ENCODE peak calls at places on chromosome 7, in nine cellular contexts. One of them, this sample, is unnamed.

GRCh38 chr7:142587578-142588191 is 161.6 kb upstream of the PRSS1 start:
- DNase-seq in Peyer's patch: no peak
- DNase-seq in mesothelial cell of epicardium: no peak
- DNase-seq in epithelial cell of esophagus: peak; percentile 84
- DNase-seq in coronary artery: no peak
- DNase-seq in adrenal gland: peak; percentile 22
- DNase-seq in spleen: no peak
- DNase-seq in tibial nerve: no peak
- DNase-seq in cardiac muscle cell: peak; percentile 85
- DNase-seq in this sample: peak; percentile 41

GRCh38 chr7:149494738-149495368 is 2.8 kb downstream of the ZNF746 start:
- DNase-seq in Peyer's patch: no peak
- DNase-seq in mesothelial cell of epicardium: no peak
- DNase-seq in epithelial cell of esophagus: no peak
- DNase-seq in coronary artery: no peak
- DNase-seq in adrenal gland: no peak
- DNase-seq in spleen: no peak
- DNase-seq in tibial nerve: peak; percentile 26
- DNase-seq in cardiac muscle cell: peak; percentile 72
- DNase-seq in this sample: peak; percentile 33

GRCh38 chr7:127751723-127752448 is 99.9 kb downstream of the SND1 start:
- DNase-seq in Peyer's patch: no peak
- DNase-seq in mesothelial cell of epicardium: no peak
- DNase-seq in epithelial cell of esophagus: no peak
- DNase-seq in coronary artery: no peak
- DNase-seq in adrenal gland: peak; percentile 59
- DNase-seq in spleen: no peak
- DNase-seq in tibial nerve: peak; percentile 7
- DNase-seq in cardiac muscle cell: peak; percentile 52
- DNase-seq in this sample: no peak

GRCh38 chr7:120407015-120407414 is 134.0 kb downstream of the KCND2 start:
- DNase-seq in Peyer's patch: no peak
- DNase-seq in mesothelial cell of epicardium: no peak
- DNase-seq in epithelial cell of esophagus: peak; percentile 48
- DNase-seq in coronary artery: no peak
- DNase-seq in adrenal gland: no peak
- DNase-seq in spleen: no peak
- DNase-seq in tibial nerve: no peak
- DNase-seq in cardiac muscle cell: peak; percentile 64
- DNase-seq in this sample: no peak

GRCh38 chr7:148609045-148609725 is 18.6 kb downstream of the C7orf33 start:
- DNase-seq in Peyer's patch: no peak
- DNase-seq in mesothelial cell of epicardium: no peak
- DNase-seq in epithelial cell of esophagus: no peak
- DNase-seq in coronary artery: no peak
- DNase-seq in adrenal gland: no peak
- DNase-seq in spleen: no peak
- DNase-seq in tibial nerve: no peak
- DNase-seq in cardiac muscle cell: peak; percentile 25
- DNase-seq in this sample: no peak

GRCh38 chr7:7819442-7820247 is 101.2 kb upstream of the RPA3 start:
- DNase-seq in Peyer's patch: no peak
- DNase-seq in mesothelial cell of epicardium: no peak
- DNase-seq in epithelial cell of esophagus: no peak
- DNase-seq in coronary artery: no peak
- DNase-seq in adrenal gland: no peak
- DNase-seq in spleen: no peak
- DNase-seq in tibial nerve: no peak
- DNase-seq in cardiac muscle cell: no peak
- DNase-seq in this sample: no peak

GRCh38 chr7:128352138-128352537 is 8.4 kb upstream of the RBM28 start:
- DNase-seq in Peyer's patch: no peak
- DNase-seq in mesothelial cell of epicardium: no peak
- DNase-seq in epithelial cell of esophagus: peak; percentile 59
- DNase-seq in coronary artery: peak; percentile 75
- DNase-seq in adrenal gland: peak; percentile 70
- DNase-seq in spleen: peak; percentile 85
- DNase-seq in tibial nerve: no peak
- DNase-seq in cardiac muscle cell: peak; percentile 73
- DNase-seq in this sample: no peak

GRCh38 chr7:26777383-26777782 is 87.0 kb downstream of the SKAP2 start:
- DNase-seq in Peyer's patch: no peak
- DNase-seq in mesothelial cell of epicardium: no peak
- DNase-seq in epithelial cell of esophagus: no peak
- DNase-seq in coronary artery: no peak
- DNase-seq in adrenal gland: no peak
- DNase-seq in spleen: no peak
- DNase-seq in tibial nerve: no peak
- DNase-seq in cardiac muscle cell: no peak
- DNase-seq in this sample: no peak

GRCh38 chr7:95544174-95544573 is 52.1 kb downstream of the PDK4 start:
- DNase-seq in Peyer's patch: no peak
- DNase-seq in mesothelial cell of epicardium: no peak
- DNase-seq in epithelial cell of esophagus: no peak
- DNase-seq in coronary artery: no peak
- DNase-seq in adrenal gland: no peak
- DNase-seq in spleen: no peak
- DNase-seq in tibial nerve: no peak
- DNase-seq in cardiac muscle cell: no peak
- DNase-seq in this sample: no peak

GRCh38 chr7:39733881-39734571 is 110.7 kb downstream of the RALA start:
- DNase-seq in Peyer's patch: no peak
- DNase-seq in mesothelial cell of epicardium: no peak
- DNase-seq in epithelial cell of esophagus: peak; percentile 90
- DNase-seq in coronary artery: no peak
- DNase-seq in adrenal gland: no peak
- DNase-seq in spleen: no peak
- DNase-seq in tibial nerve: no peak
- DNase-seq in cardiac muscle cell: peak; percentile 77
- DNase-seq in this sample: no peak

GRCh38 chr7:33965116-33965827 is 59.9 kb downstream of the BMPER start:
- DNase-seq in Peyer's patch: no peak
- DNase-seq in mesothelial cell of epicardium: no peak
- DNase-seq in epithelial cell of esophagus: no peak
- DNase-seq in coronary artery: no peak
- DNase-seq in adrenal gland: no peak
- DNase-seq in spleen: no peak
- DNase-seq in tibial nerve: no peak
- DNase-seq in cardiac muscle cell: peak; percentile 89
- DNase-seq in this sample: no peak

GRCh38 chr7:36287371-36288241 is 102.1 kb upstream of the ANLN start:
- DNase-seq in Peyer's patch: peak; percentile 69
- DNase-seq in mesothelial cell of epicardium: no peak
- DNase-seq in epithelial cell of esophagus: no peak
- DNase-seq in coronary artery: no peak
- DNase-seq in adrenal gland: no peak
- DNase-seq in spleen: peak; percentile 84
- DNase-seq in tibial nerve: no peak
- DNase-seq in cardiac muscle cell: no peak
- DNase-seq in this sample: no peak

GRCh38 chr7:132251327-132251659 is 325.0 kb downstream of the PLXNA4 start:
- DNase-seq in Peyer's patch: no peak
- DNase-seq in mesothelial cell of epicardium: no peak
- DNase-seq in epithelial cell of esophagus: peak; percentile 27
- DNase-seq in coronary artery: peak; percentile 66
- DNase-seq in adrenal gland: no peak
- DNase-seq in spleen: no peak
- DNase-seq in tibial nerve: peak; percentile 19
- DNase-seq in cardiac muscle cell: peak; percentile 21
- DNase-seq in this sample: no peak

GRCh38 chr7:149334930-149335329 is 72.9 kb downstream of the ZNF783 start:
- DNase-seq in Peyer's patch: no peak
- DNase-seq in mesothelial cell of epicardium: no peak
- DNase-seq in epithelial cell of esophagus: no peak
- DNase-seq in coronary artery: no peak
- DNase-seq in adrenal gland: no peak
- DNase-seq in spleen: no peak
- DNase-seq in tibial nerve: no peak
- DNase-seq in cardiac muscle cell: peak; percentile 49
- DNase-seq in this sample: no peak

GRCh38 chr7:10908600-10908999 is 65.1 kb upstream of the PHF14 start:
- DNase-seq in Peyer's patch: no peak
- DNase-seq in mesothelial cell of epicardium: peak; percentile 42
- DNase-seq in epithelial cell of esophagus: no peak
- DNase-seq in coronary artery: no peak
- DNase-seq in adrenal gland: no peak
- DNase-seq in spleen: no peak
- DNase-seq in tibial nerve: no peak
- DNase-seq in cardiac muscle cell: no peak
- DNase-seq in this sample: no peak

GRCh38 chr7:138449580-138449979 is 10.5 kb upstream of the TRIM24 start:
- DNase-seq in Peyer's patch: peak; percentile 21
- DNase-seq in mesothelial cell of epicardium: no peak
- DNase-seq in epithelial cell of esophagus: no peak
- DNase-seq in coronary artery: no peak
- DNase-seq in adrenal gland: no peak
- DNase-seq in spleen: no peak
- DNase-seq in tibial nerve: no peak
- DNase-seq in cardiac muscle cell: peak; percentile 10
- DNase-seq in this sample: no peak

DNA sequence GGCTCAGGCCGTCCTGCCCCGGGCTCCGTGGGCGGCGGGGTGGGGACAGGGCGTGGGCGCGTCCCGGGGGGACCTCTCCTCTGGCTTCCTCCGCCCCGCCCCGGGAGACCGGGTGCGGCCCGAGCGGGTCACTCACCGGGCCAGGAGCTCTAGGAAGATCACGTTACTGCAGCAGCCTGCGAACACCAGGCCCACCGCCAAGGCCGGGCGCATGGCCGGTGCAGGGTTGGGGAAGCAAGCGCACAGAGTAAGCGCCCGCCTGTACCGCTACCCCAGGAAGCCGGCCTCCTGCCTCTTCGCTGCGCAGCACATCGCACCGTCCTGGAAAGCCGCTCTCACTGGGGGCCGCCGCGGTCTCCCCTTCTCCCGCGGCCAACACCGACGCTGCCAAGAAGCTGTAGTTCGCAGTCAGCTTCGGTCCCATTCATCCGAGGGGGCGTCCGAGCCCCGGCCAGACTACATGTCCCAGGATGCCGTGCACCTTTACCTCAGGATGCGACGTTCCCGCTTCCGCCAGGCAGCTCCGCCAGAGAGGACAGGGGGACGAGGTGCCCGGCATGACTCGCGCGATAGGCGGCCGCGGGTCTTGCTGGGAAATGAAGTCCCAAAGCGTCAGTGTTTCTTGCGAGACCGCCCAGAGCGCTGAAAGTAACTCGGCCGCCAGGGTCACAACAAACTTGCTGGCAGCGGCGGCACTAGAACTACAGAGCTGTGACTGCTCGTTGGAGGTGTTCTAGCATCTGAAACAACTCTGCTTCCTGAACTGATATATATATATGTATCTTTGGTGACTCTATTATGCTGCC is at the start of gene SLC35B4:
- DNase-seq in Peyer's patch: peak; percentile 97
- DNase-seq in mesothelial cell of epicardium: peak; percentile 94
- DNase-seq in epithelial cell of esophagus: peak; percentile 98
- DNase-seq in coronary artery: peak; percentile 98
- DNase-seq in adrenal gland: peak; percentile 98
- DNase-seq in spleen: peak; percentile 99
- DNase-seq in tibial nerve: peak; percentile 90
- DNase-seq in cardiac muscle cell: peak; percentile 99
- DNase-seq in this sample: peak; percentile 77
- TF ChIP-seq CTCF in Peyer's patch: peak; percentile 53
- TF ChIP-seq CTCF in mesothelial cell of epicardium: no peak
- TF ChIP-seq CTCF in epithelial cell of esophagus: peak; percentile 40
- TF ChIP-seq CTCF in coronary artery: no peak
- TF ChIP-seq CTCF in adrenal gland: peak; percentile 41
- TF ChIP-seq CTCF in spleen: peak; percentile 64
- TF ChIP-seq CTCF in tibial nerve: no peak
- TF ChIP-seq CTCF in cardiac muscle cell: peak; percentile 29
- TF ChIP-seq CTCF in this sample: peak; percentile 30

GRCh38 chr7:29610031-29610490 is 46.4 kb downstream of the PRR15 start:
- DNase-seq in Peyer's patch: no peak
- DNase-seq in mesothelial cell of epicardium: no peak
- DNase-seq in epithelial cell of esophagus: no peak
- DNase-seq in coronary artery: no peak
- DNase-seq in adrenal gland: no peak
- DNase-seq in spleen: no peak
- DNase-seq in tibial nerve: no peak
- DNase-seq in cardiac muscle cell: peak; percentile 22
- DNase-seq in this sample: no peak
- TF ChIP-seq CTCF in Peyer's patch: no peak
- TF ChIP-seq CTCF in mesothelial cell of epicardium: peak; percentile 2
- TF ChIP-seq CTCF in epithelial cell of esophagus: no peak
- TF ChIP-seq CTCF in coronary artery: no peak
- TF ChIP-seq CTCF in adrenal gland: no peak
- TF ChIP-seq CTCF in spleen: peak; percentile 3
- TF ChIP-seq CTCF in tibial nerve: no peak
- TF ChIP-seq CTCF in cardiac muscle cell: no peak
- TF ChIP-seq CTCF in this sample: no peak

GRCh38 chr7:151897201-151897711 is 20.3 kb upstream of the PRKAG2 start:
- DNase-seq in Peyer's patch: no peak
- DNase-seq in mesothelial cell of epicardium: no peak
- DNase-seq in epithelial cell of esophagus: no peak
- DNase-seq in coronary artery: peak; percentile 47
- DNase-seq in adrenal gland: peak; percentile 2
- DNase-seq in spleen: peak; percentile 54
- DNase-seq in tibial nerve: no peak
- DNase-seq in cardiac muscle cell: peak; percentile 17
- DNase-seq in this sample: no peak
- TF ChIP-seq CTCF in Peyer's patch: no peak
- TF ChIP-seq CTCF in mesothelial cell of epicardium: no peak
- TF ChIP-seq CTCF in epithelial cell of esophagus: no peak
- TF ChIP-seq CTCF in coronary artery: no peak
- TF ChIP-seq CTCF in adrenal gland: no peak
- TF ChIP-seq CTCF in spleen: no peak
- TF ChIP-seq CTCF in tibial nerve: no peak
- TF ChIP-seq CTCF in cardiac muscle cell: no peak
- TF ChIP-seq CTCF in this sample: no peak

DNA sequence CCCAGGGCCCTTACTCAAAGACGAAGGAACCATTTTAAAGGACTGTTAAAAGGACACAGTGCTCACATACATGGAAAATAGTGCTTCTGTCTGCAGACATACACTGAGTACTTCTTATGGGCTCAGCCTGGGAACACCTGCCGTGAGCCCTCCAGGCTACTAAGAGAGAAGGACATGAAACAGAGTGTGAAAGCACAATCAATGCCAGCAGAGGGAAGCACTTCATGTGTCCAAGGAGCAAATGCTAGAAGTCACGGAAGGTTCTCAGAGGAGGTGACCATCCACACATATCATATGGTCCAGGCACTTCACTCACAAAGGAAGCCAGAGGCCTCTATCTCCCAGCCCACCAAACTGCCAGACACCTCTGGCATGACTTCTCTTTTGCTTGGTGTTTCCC is 15.5 kb downstream of the ELMO1 start:
- DNase-seq in Peyer's patch: no peak
- DNase-seq in mesothelial cell of epicardium: no peak
- DNase-seq in epithelial cell of esophagus: no peak
- DNase-seq in coronary artery: no peak
- DNase-seq in adrenal gland: no peak
- DNase-seq in spleen: no peak
- DNase-seq in tibial nerve: no peak
- DNase-seq in cardiac muscle cell: no peak
- DNase-seq in this sample: no peak
- TF ChIP-seq CTCF in Peyer's patch: no peak
- TF ChIP-seq CTCF in mesothelial cell of epicardium: no peak
- TF ChIP-seq CTCF in epithelial cell of esophagus: no peak
- TF ChIP-seq CTCF in coronary artery: no peak
- TF ChIP-seq CTCF in adrenal gland: no peak
- TF ChIP-seq CTCF in spleen: no peak
- TF ChIP-seq CTCF in tibial nerve: no peak
- TF ChIP-seq CTCF in cardiac muscle cell: no peak
- TF ChIP-seq CTCF in this sample: no peak

This sample was measured in AG09309.